ENCODE peak calls at places on chromosome X, in six cellular contexts. T, R, Z, O, A and D are unnamed samples. For H3K27me3, the result is how much of the 10 kb centered on the place peaks cover.

GRCh38 chrX:144730486-144730885 is 516.8 kb upstream of the SPANXN1 start:
- DNase-seq in O (no peak), T (peak), R (no peak), A (no peak), Z (no peak), D (no peak)

GRCh38 chrX:154784149-154784985 is 20.9 kb downstream of the MPP1 start:
- DNase-seq in A (no peak), Z (no peak), R (no peak), O (no peak), T (no peak), D (no peak)

GRCh38 chrX:12894074-12894691 is 12.2 kb upstream of the TLR8 start:
- DNase-seq in T (peak), O (peak), R (no peak), Z (peak), A (peak), D (no peak)

GRCh38 chrX:10833299-10834169 is 213.1 kb upstream of the MID1 start:
- DNase-seq in Z (no peak), T (peak), R (peak), O (peak), A (peak), D (peak)

GRCh38 chrX:63673896-63674295 is 111.1 kb downstream of the ARHGEF9 start:
- DNase-seq in Z (no peak), T (no peak), R (no peak), O (no peak), A (no peak), D (no peak)

GRCh38 chrX:150508461-150509367 is 59.7 kb upstream of the MTM1 start:
- DNase-seq in Z (peak), T (peak), A (peak), R (peak), O (no peak), D (peak)

GRCh38 chrX:106039920-106040319 is 1.4 kb upstream of the SERPINA7 start:
- DNase-seq in R (no peak), O (no peak), T (peak), Z (no peak), A (no peak), D (no peak)

GRCh38 chrX:627510-627964 is 3.1 kb upstream of the SHOX start:
- DNase-seq in T (no peak), R (no peak), A (no peak), O (no peak), Z (no peak), D (no peak)

DNA sequence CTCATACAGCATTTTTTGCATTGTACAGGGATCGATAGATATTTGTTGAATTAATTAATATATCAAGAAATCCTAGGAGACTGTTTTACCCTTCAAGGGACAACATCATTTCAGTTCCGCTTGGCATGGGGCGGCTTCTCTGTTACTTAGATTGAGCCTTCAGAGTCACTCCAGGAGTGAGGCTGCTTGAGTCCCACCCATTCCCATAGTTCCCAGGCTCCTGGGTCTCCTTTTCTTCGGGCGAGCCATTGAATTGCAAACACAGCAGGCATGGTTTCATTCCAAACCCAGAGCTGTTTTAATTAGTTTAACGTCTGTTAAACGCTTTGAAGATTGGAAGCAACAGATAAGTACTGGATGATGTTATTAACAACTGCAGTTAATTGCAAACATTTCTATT is 590 bp upstream of the EDA start:
- DNase-seq in R (no peak), O (no peak), Z (no peak), T (no peak), A (no peak), D (no peak)
- H3K27ac ChIP-seq in R (no peak), O (no peak), Z (no peak), T (no peak), A (no peak), D (no peak)

DNA sequence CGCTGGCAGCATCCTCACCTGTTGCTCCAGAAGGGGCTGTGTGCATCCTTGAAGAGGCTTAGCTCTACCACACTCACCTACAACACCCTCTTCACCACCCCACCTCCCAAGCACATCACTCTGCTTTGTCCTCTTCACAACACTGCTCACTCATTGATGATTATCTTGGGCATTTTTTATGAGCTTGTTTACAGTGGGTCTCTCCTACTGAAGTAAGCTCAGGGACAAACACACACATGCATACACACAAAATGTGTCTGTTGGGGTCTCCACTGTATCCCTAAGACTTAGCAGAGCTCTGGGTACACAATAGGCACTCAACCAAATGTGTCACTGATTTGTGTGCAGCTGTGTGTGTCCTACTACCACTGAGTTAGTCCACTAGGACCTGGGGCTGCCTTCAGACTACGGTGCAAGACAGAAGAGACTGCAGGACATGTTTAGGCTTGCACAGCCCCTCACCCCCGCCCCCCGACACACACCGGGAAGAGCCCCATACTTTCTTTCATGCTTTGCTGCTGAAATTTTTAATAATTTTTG is 1.3 kb upstream of the GABRE start:
- DNase-seq in Z (no peak), T (no peak), R (no peak), A (no peak), O (no peak), D (no peak)
- H3K27me3 ChIP-seq in Z (under half), T (under half), R (under half), A (under half), O (under half), D (under half)

GRCh38 chrX:110318664-110318968 is 731 bp upstream of the AMMECR1 start:
- DNase-seq in Z (no peak), T (no peak), O (no peak), A (no peak), R (no peak), D (no peak)
- H3K27ac ChIP-seq in Z (peak), T (peak), O (peak), A (peak), R (peak), D (peak)

GRCh38 chrX:2576793-2577192 is 76.0 kb upstream of the DHRSX start:
- DNase-seq in R (no peak), A (no peak), T (no peak), O (no peak), Z (no peak), D (no peak)

GRCh38 chrX:2574271-2574670 is 73.5 kb upstream of the DHRSX start:
- DNase-seq in A (no peak), Z (no peak), O (no peak), T (no peak), R (no peak), D (no peak)

GRCh38 chrX:2581296-2581695 is 80.5 kb upstream of the DHRSX start:
- DNase-seq in Z (no peak), T (no peak), R (no peak), A (no peak), O (no peak), D (no peak)

GRCh38 chrX:2577844-2578444 is 77.2 kb upstream of the DHRSX start:
- DNase-seq in T (no peak), Z (no peak), A (no peak), R (no peak), O (no peak), D (no peak)

DNA sequence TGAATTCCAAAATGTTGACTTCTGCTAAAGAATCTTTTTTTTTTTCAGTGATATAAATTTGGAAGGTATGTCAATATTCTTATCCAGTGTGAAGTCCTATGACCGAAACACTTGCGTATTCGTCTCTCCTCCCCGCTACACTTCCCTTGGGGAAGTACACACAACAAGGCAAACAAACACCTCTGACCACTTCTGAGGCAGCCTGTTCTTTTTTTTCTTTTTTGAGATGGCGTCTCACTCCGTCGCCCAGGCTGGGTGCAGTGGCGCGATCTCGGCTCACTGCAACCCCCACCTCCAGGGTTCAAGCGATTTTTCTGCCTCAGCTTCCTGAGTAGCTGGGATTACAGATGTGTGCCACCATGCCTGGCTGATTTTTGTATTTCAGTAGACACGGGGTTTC is 78.1 kb upstream of the DHRSX start:
- DNase-seq in Z (no peak), R (no peak), T (no peak), A (no peak), O (no peak), D (no peak)
- H3K27me3 ChIP-seq in Z (under half), R (under half), T (under half), A (under half), O (under half), D (under half)

GRCh38 chrX:123860983-123861382 is 1.1 kb downstream of the XIAP start:
- DNase-seq in R (no peak), O (no peak), A (no peak), T (peak), Z (peak), D (no peak)
- H3K27ac ChIP-seq in R (peak), O (peak), A (peak), T (peak), Z (peak), D (peak)